ENCODE peak calls at places on chromosomes 4 and X, in five cellular contexts. One of them, this sample, is unnamed. For H3K27me3 and H3K4me1, the result is how much of the 10 kb centered on the place peaks cover.

GRCh38 chr4:173371292-173372192 is 788 bp downstream of the SAP30 start:
- DNase-seq in heart right ventricle: peak
- DNase-seq in CD8-positive, alpha-beta T cell: peak
- DNase-seq in aorta: peak
- DNase-seq in left lung: peak
- DNase-seq in this sample: peak

GRCh38 chrX:118730500-118731247 is 3.3 kb downstream of the IL13RA1 start:
- DNase-seq in CD8-positive, alpha-beta T cell: no peak
- DNase-seq in aorta: no peak
- DNase-seq in heart right ventricle: no peak
- DNase-seq in left lung: no peak
- DNase-seq in this sample: peak

GRCh38 chr4:147596976-147597375 is 20.2 kb upstream of the TMEM184C start:
- DNase-seq in CD8-positive, alpha-beta T cell: no peak
- DNase-seq in aorta: no peak
- DNase-seq in left lung: no peak
- DNase-seq in heart right ventricle: no peak
- DNase-seq in this sample: peak

GRCh38 chr4:114264877-114265291 is 285.4 kb upstream of the ARSJ start:
- DNase-seq in CD8-positive, alpha-beta T cell: no peak
- DNase-seq in left lung: no peak
- DNase-seq in heart right ventricle: no peak
- DNase-seq in aorta: no peak
- DNase-seq in this sample: no peak

GRCh38 chrX:97797076-97797475 is 913.4 kb downstream of the RPA4 start:
- DNase-seq in heart right ventricle: no peak
- DNase-seq in left lung: no peak
- DNase-seq in CD8-positive, alpha-beta T cell: no peak
- DNase-seq in aorta: no peak
- DNase-seq in this sample: no peak

GRCh38 chr4:185839204-185839712 is 27.3 kb upstream of the SORBS2 start:
- DNase-seq in CD8-positive, alpha-beta T cell: no peak
- DNase-seq in heart right ventricle: peak
- DNase-seq in left lung: no peak
- DNase-seq in aorta: peak
- DNase-seq in this sample: peak

GRCh38 chr4:98143001-98143899 is at the start of gene STPG2:
- DNase-seq in aorta: peak
- DNase-seq in left lung: peak
- DNase-seq in heart right ventricle: peak
- DNase-seq in CD8-positive, alpha-beta T cell: peak
- DNase-seq in this sample: peak

GRCh38 chrX:30343206-30343605 is 34.0 kb upstream of the NR0B1 start:
- DNase-seq in aorta: no peak
- DNase-seq in heart right ventricle: no peak
- DNase-seq in left lung: no peak
- DNase-seq in CD8-positive, alpha-beta T cell: no peak
- DNase-seq in this sample: no peak

GRCh38 chr4:158243071-158243470 is 32.8 kb downstream of the TMEM144 start:
- DNase-seq in heart right ventricle: no peak
- DNase-seq in CD8-positive, alpha-beta T cell: no peak
- DNase-seq in aorta: no peak
- DNase-seq in left lung: no peak
- DNase-seq in this sample: no peak

GRCh38 chr4:78061939-78062603 is 4.9 kb downstream of the FRAS1 start:
- DNase-seq in heart right ventricle: no peak
- DNase-seq in left lung: no peak
- DNase-seq in CD8-positive, alpha-beta T cell: no peak
- DNase-seq in aorta: no peak
- DNase-seq in this sample: no peak

DNA sequence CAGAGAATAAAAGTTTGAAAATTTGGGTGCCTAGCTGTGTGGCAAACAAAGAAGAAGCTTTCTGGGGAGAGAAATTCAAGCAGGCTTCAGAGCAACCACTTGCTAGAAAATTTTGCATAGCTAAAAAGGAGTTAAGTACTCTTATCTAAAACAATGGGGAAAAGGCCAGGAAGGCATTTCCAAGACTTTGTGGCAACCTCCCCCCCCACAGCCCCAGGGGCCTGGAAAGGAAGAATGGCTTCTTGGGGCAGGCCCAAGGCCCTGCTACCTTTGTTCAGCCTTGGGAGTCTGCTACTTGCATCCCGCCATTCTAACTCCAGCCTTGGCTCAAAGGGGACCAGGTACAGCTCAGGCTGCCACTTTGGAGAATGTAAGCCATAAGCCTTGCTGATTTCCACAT is 102.2 kb downstream of the PTCHD1 start:
- DNase-seq in aorta: no peak
- DNase-seq in heart right ventricle: no peak
- DNase-seq in left lung: no peak
- DNase-seq in CD8-positive, alpha-beta T cell: no peak
- DNase-seq in this sample: no peak
- H3K4me3 ChIP-seq in aorta: no peak
- H3K4me3 ChIP-seq in heart right ventricle: no peak
- H3K4me3 ChIP-seq in left lung: no peak
- H3K4me3 ChIP-seq in CD8-positive, alpha-beta T cell: no peak
- H3K4me3 ChIP-seq in this sample: no peak

DNA sequence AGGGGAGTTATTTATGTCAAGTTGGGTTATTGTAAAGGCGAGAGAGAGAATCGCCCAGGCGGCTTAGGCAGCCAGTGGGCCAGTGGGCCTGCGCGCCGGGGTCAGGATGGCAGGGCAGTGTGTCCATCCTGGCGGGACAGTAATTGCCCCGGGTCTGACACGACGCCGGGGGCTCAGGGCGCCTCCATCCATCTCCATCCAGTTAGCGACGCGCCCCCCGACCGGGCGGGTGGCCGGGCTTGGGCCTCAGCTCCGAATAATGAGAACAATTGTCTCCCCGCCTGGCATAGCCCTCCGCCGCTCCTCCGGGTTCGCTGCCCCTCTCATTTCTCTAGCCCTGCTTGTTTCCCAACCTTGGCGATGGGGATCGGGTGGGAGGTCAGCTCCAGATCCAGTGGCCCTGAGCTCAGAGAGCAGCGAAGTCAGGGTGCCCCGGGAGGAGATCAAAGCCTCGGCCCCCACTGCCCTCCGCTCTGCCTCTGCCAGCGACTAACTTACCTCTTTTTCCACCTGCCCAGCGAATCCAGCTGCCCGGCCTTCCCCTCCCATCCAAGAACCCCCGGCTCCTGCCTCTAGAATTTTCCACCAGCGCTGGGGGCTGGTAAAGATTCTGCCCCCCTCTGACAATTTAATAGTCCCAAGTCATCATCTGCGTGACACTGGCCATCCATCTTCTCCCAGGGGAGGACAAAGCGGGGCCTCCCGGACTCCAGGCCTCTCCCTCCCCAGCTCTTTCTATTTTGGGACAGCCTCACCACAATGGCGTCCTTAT is 56.9 kb upstream of the TMEM33 start:
- DNase-seq in CD8-positive, alpha-beta T cell: no peak
- DNase-seq in heart right ventricle: no peak
- DNase-seq in left lung: peak
- DNase-seq in aorta: no peak
- DNase-seq in this sample: no peak
- H3K27me3 ChIP-seq in CD8-positive, alpha-beta T cell: under half
- H3K27me3 ChIP-seq in heart right ventricle: half or more
- H3K27me3 ChIP-seq in left lung: half or more
- H3K27me3 ChIP-seq in aorta: under half
- H3K27me3 ChIP-seq in this sample: half or more

GRCh38 chr4:153640476-153640802 is 43.6 kb upstream of the TLR2 start:
- DNase-seq in heart right ventricle: no peak
- DNase-seq in CD8-positive, alpha-beta T cell: no peak
- DNase-seq in left lung: no peak
- DNase-seq in aorta: no peak
- DNase-seq in this sample: no peak
- H3K4me1 ChIP-seq in heart right ventricle: under half
- H3K4me1 ChIP-seq in CD8-positive, alpha-beta T cell: under half
- H3K4me1 ChIP-seq in left lung: under half
- H3K4me1 ChIP-seq in aorta: under half
- H3K4me1 ChIP-seq in this sample: under half

GRCh38 chrX:135513140-135513535 is 7.3 kb upstream of the INTS6L start:
- DNase-seq in CD8-positive, alpha-beta T cell: no peak
- DNase-seq in aorta: no peak
- DNase-seq in heart right ventricle: no peak
- DNase-seq in left lung: no peak
- DNase-seq in this sample: no peak
- H3K4me3 ChIP-seq in CD8-positive, alpha-beta T cell: no peak
- H3K4me3 ChIP-seq in aorta: no peak
- H3K4me3 ChIP-seq in heart right ventricle: no peak
- H3K4me3 ChIP-seq in left lung: no peak
- H3K4me3 ChIP-seq in this sample: no peak

GRCh38 chrX:69284491-69284890 is 119.2 kb upstream of the PJA1 start:
- DNase-seq in left lung: no peak
- DNase-seq in heart right ventricle: no peak
- DNase-seq in aorta: no peak
- DNase-seq in CD8-positive, alpha-beta T cell: no peak
- DNase-seq in this sample: no peak
- H3K27me3 ChIP-seq in left lung: under half
- H3K27me3 ChIP-seq in heart right ventricle: under half
- H3K27me3 ChIP-seq in aorta: under half
- H3K27me3 ChIP-seq in CD8-positive, alpha-beta T cell: under half
- H3K27me3 ChIP-seq in this sample: under half

DNA sequence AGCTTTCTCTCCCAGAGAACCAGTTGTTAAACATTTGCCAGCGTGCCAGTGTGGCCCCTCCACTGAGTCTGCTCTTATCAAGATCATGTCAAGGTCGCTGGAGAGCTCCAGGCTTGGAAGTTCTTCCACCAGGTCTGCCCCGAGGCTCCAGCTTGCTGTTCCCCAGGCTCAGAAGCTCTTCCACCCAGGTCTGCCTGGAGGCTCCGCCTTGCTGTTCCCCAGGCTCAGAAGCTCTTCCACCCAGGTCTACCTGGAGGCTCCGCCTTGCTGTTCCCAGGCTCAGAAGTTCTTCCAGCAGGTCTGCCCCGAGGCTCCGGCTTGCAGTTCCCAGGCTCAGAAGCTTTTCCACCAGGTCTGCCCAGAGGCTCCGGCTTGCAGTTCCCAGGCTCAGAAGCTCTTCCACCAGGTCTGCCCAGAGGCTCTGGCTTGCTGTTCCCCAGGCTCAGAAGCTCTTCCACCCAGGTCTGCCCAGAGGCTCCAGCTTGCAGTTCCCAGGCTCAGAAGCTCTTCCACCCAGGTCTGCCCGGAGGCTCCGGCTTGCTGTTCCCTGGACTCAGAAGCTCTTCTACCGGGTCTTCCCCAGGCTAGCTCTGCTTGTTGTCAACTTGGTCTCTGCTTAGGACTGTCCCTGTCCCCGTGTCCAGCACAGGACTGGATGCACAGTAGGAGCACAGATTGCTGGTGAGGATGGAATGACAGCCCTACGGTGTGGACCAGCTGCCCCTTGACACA is 54.4 kb downstream of the HMX1 start:
- DNase-seq in heart right ventricle: no peak
- DNase-seq in left lung: peak
- DNase-seq in aorta: peak
- DNase-seq in CD8-positive, alpha-beta T cell: no peak
- DNase-seq in this sample: no peak
- H3K4me1 ChIP-seq in heart right ventricle: under half
- H3K4me1 ChIP-seq in left lung: under half
- H3K4me1 ChIP-seq in aorta: under half
- H3K4me1 ChIP-seq in CD8-positive, alpha-beta T cell: under half
- H3K4me1 ChIP-seq in this sample: under half

GRCh38 chr4:112448211-112448745 is 67.7 kb downstream of the NEUROG2 start:
- DNase-seq in heart right ventricle: no peak
- DNase-seq in left lung: no peak
- DNase-seq in aorta: no peak
- DNase-seq in CD8-positive, alpha-beta T cell: no peak
- DNase-seq in this sample: peak

GRCh38 chr4:112449708-112450107 is 66.3 kb downstream of the NEUROG2 start:
- DNase-seq in CD8-positive, alpha-beta T cell: no peak
- DNase-seq in left lung: peak
- DNase-seq in heart right ventricle: no peak
- DNase-seq in aorta: no peak
- DNase-seq in this sample: no peak

GRCh38 chr4:112451831-112452230 is 64.1 kb downstream of the NEUROG2 start:
- DNase-seq in left lung: no peak
- DNase-seq in CD8-positive, alpha-beta T cell: no peak
- DNase-seq in aorta: no peak
- DNase-seq in heart right ventricle: no peak
- DNase-seq in this sample: no peak

GRCh38 chr4:112453321-112453720 is 62.7 kb downstream of the NEUROG2 start:
- DNase-seq in aorta: no peak
- DNase-seq in left lung: no peak
- DNase-seq in heart right ventricle: no peak
- DNase-seq in CD8-positive, alpha-beta T cell: no peak
- DNase-seq in this sample: no peak
- H3K4me3 ChIP-seq in aorta: no peak
- H3K4me3 ChIP-seq in left lung: no peak
- H3K4me3 ChIP-seq in heart right ventricle: no peak
- H3K4me3 ChIP-seq in CD8-positive, alpha-beta T cell: no peak
- H3K4me3 ChIP-seq in this sample: no peak